ENCODE peak calls at places on chromosomes 3 and 15, in eight cellular contexts. N is breast epithelium, T is ecto neural progenitor cell, F is HTR-8/SVneo, M is GM04504, H is NAMALWA, I is AG10803, L is GM12865. Q is an unnamed sample.

GRCh38 chr3:116083686-116084085 is 361.6 kb downstream of the LSAMP start:
- DNase-seq in N (no peak), H (no peak), F (no peak), L (no peak), I (no peak), M (no peak), T (no peak), Q (no peak)

GRCh38 chr15:77702211-77702957 is 69.7 kb upstream of the LINGO1 start:
- DNase-seq in I (no peak), M (no peak), F (peak; percentile 54), L (peak; percentile 23), H (peak; percentile 32), T (peak; percentile 84), N (no peak), Q (peak; percentile 7)

GRCh38 chr3:97841956-97842355 is 20.1 kb downstream of the CRYBG3 start:
- DNase-seq in M (no peak), H (no peak), F (no peak), L (no peak), I (no peak), N (no peak), T (no peak), Q (no peak)

GRCh38 chr15:36858423-36858822 is 241.9 kb downstream of the MEIS2 start:
- DNase-seq in N (no peak), F (no peak), M (no peak), L (no peak), I (no peak), T (no peak), H (no peak), Q (no peak)

GRCh38 chr3:46861996-46862688 is 1.1 kb downstream of the MYL3 start:
- DNase-seq in L (no peak), M (no peak), T (no peak), I (no peak), F (no peak), H (no peak), N (no peak), Q (no peak)

GRCh38 chr3:65178703-65179102 is 490.9 kb upstream of the ADAMTS9 start:
- DNase-seq in L (no peak), F (no peak), M (no peak), T (no peak), N (no peak), H (no peak), I (no peak), Q (no peak)

GRCh38 chr15:98663045-98663444 is 14.7 kb downstream of the IGF1R start:
- DNase-seq in L (no peak), H (no peak), F (no peak), I (no peak), M (no peak), N (no peak), T (peak; percentile 27), Q (no peak)

GRCh38 chr3:100600181-100601042 is 9.0 kb upstream of the ADGRG7 start:
- DNase-seq in T (no peak), M (no peak), N (no peak), F (no peak), I (no peak), L (peak; percentile 54), H (no peak), Q (no peak)